ENCODE peak calls at places on chromosome 19, in five cellular contexts. B, C, H, F and E are unnamed samples.

GRCh38 chr19:40982594-40983101 is 8.4 kb upstream of the CYP2B6 start:
- DNase-seq in B (peak; percentile 14), C (peak; percentile 32), H (peak; percentile 1), F (no peak), E (peak; percentile 26)

GRCh38 chr19:30784850-30785459 is 412.8 kb downstream of the ZNF536 start:
- DNase-seq in B (peak; percentile 11), C (peak; percentile 3), H (peak; percentile 15), F (peak; percentile 50), E (peak; percentile 23)

GRCh38 chr19:33868076-33868735 is 71.5 kb downstream of the KCTD15 start:
- DNase-seq in B (no peak), C (no peak), H (no peak), F (no peak), E (no peak)

GRCh38 chr19:19446655-19447437 is 41.4 kb downstream of the GATAD2A start:
- DNase-seq in B (no peak), C (no peak), H (no peak), F (no peak), E (no peak)

GRCh38 chr19:39845621-39846175 is 481 bp downstream of the FBL start:
- DNase-seq in B (peak; percentile 36), C (no peak), H (no peak), F (no peak), E (peak; percentile 32)

GRCh38 chr19:1672038-1672768 is 19.8 kb upstream of the TCF3 start:
- DNase-seq in B (peak; percentile 37), C (peak; percentile 47), H (peak; percentile 48), F (peak; percentile 44), E (peak; percentile 42)

GRCh38 chr19:5480427-5480836 is 25.2 kb downstream of the ZNRF4 start:
- DNase-seq in B (peak; percentile 29), C (peak; percentile 44), H (peak; percentile 29), F (no peak), E (peak; percentile 15)

GRCh38 chr19:51529301-51529700 is 2.2 kb downstream of the SIGLEC6 start:
- DNase-seq in B (no peak), C (no peak), H (no peak), F (no peak), E (no peak)

GRCh38 chr19:1267441-1268391 is 1.4 kb upstream of the CIRBP start:
- DNase-seq in B (no peak), C (no peak), H (no peak), F (no peak), E (no peak)

GRCh38 chr19:3547767-3548282 is 8.9 kb downstream of the TEKTIP1 start:
- DNase-seq in B (no peak), C (no peak), H (no peak), F (no peak), E (no peak)

GRCh38 chr19:45866400-45867176 is 2.5 kb downstream of the FOXA3 start:
- DNase-seq in B (no peak), C (no peak), H (no peak), F (no peak), E (no peak)

GRCh38 chr19:55305491-55305890 is 19.6 kb downstream of the TMEM150B start:
- DNase-seq in B (peak; percentile 37), C (peak; percentile 56), H (peak; percentile 31), F (peak; percentile 34), E (peak; percentile 46)

GRCh38 chr19:44551850-44552249 is 22.4 kb upstream of the CEACAM20 start:
- DNase-seq in B (no peak), C (no peak), H (no peak), F (no peak), E (no peak)

GRCh38 chr19:42076375-42076944 is 494 bp downstream of the ZNF574 start:
- DNase-seq in B (no peak), C (peak; percentile 4), H (no peak), F (peak; percentile 15), E (no peak)

GRCh38 chr19:19443902-19444693 is 38.6 kb downstream of the GATAD2A start:
- DNase-seq in B (no peak), C (no peak), H (no peak), F (no peak), E (no peak)

GRCh38 chr19:13935765-13936486 is 2.3 kb downstream of the PODNL1 start:
- DNase-seq in B (no peak), C (no peak), H (no peak), F (no peak), E (no peak)

GRCh38 chr19:23823952-23824389 is 65.3 kb upstream of the ZNF681 start:
- DNase-seq in B (peak; percentile 19), C (peak; percentile 20), H (no peak), F (no peak), E (peak; percentile 7)

GRCh38 chr19:19546751-19547162 is 8.7 kb downstream of the CILP2 start:
- DNase-seq in B (no peak), C (no peak), H (no peak), F (no peak), E (no peak)

GRCh38 chr19:18274303-18274775 is at the start of gene IQCN:
- DNase-seq in B (no peak), C (no peak), H (peak; percentile 36), F (peak; percentile 44), E (peak; percentile 55)

GRCh38 chr19:2039959-2040646 is 10.9 kb downstream of the MKNK2 start:
- DNase-seq in B (no peak), C (no peak), H (no peak), F (no peak), E (no peak)

GRCh38 chr19:5805465-5806132 is 732 bp downstream of the NRTN start:
- DNase-seq in B (peak; percentile 48), C (peak; percentile 82), H (peak; percentile 36), F (peak; percentile 47), E (peak; percentile 51)

GRCh38 chr19:51325161-51325979 is 13.9 kb downstream of the IGLON5 start:
- DNase-seq in B (no peak), C (no peak), H (no peak), F (no peak), E (no peak)

GRCh38 chr19:35112995-35113693 is 2.5 kb upstream of the FXYD3 start:
- DNase-seq in B (no peak), C (no peak), H (no peak), F (no peak), E (no peak)

GRCh38 chr19:55801416-55801815 is 30.4 kb downstream of the NLRP11 start:
- DNase-seq in B (no peak), C (no peak), H (no peak), F (no peak), E (no peak)

GRCh38 chr19:46495789-46496099 is at the start of gene PNMA8B:
- DNase-seq in B (no peak), C (no peak), H (peak; percentile 52), F (peak; percentile 37), E (peak; percentile 90)

GRCh38 chr19:48248081-48248833 is 7.5 kb downstream of the CARD8 start:
- DNase-seq in B (no peak), C (no peak), H (no peak), F (no peak), E (no peak)

GRCh38 chr19:29259867-29260281 is 46.9 kb upstream of the UQCRFS1 start:
- DNase-seq in B (no peak), C (no peak), H (no peak), F (no peak), E (no peak)

GRCh38 chr19:12749938-12750521 is 1.6 kb upstream of the BEST2 start:
- DNase-seq in B (peak; percentile 52), C (peak; percentile 64), H (peak; percentile 23), F (no peak), E (peak; percentile 65)

GRCh38 chr19:33444993-33445751 is 71.7 kb downstream of the CEBPG start:
- DNase-seq in B (no peak), C (no peak), H (no peak), F (no peak), E (no peak)

GRCh38 chr19:42079886-42080763 is 4.2 kb downstream of the ZNF574 start:
- DNase-seq in B (no peak), C (no peak), H (no peak), F (no peak), E (no peak)

GRCh38 chr19:18377026-18377425 is 8.9 kb upstream of the GDF15 start:
- DNase-seq in B (no peak), C (peak; percentile 76), H (no peak), F (no peak), E (no peak)